ENCODE peak calls at places on chromosome 10, in eight cellular contexts. A is psoas muscle, B is right lobe of liver, W is tibial artery, Z is uterus, K is A549, S is heart right ventricle, J is GM12878. Q is an unnamed sample. For H3K4me1, the result is how much of the 10 kb centered on the place peaks cover.

GRCh38 chr10:78532480-78533046 is 498.9 kb downstream of the RPS24 start:
- DNase-seq in A (no peak), B (no peak), W (no peak), Z (no peak), K (no peak), S (no peak), J (no peak), Q (no peak)

GRCh38 chr10:102316421-102316820 is 71.1 kb downstream of the GBF1 start:
- DNase-seq in A (no peak), B (no peak), W (no peak), Z (no peak), K (no peak), S (no peak), J (no peak), Q (no peak)

GRCh38 chr10:7475954-7476353 is 65.1 kb upstream of the SFMBT2 start:
- DNase-seq in A (no peak), B (no peak), W (no peak), Z (no peak), K (no peak), S (no peak), J (no peak), Q (no peak)

GRCh38 chr10:49410365-49411074 is 14.6 kb upstream of the DRGX start:
- DNase-seq in A (no peak), B (no peak), W (no peak), Z (no peak), K (no peak), S (peak), J (no peak), Q (peak)

GRCh38 chr10:82966130-82966529 is 1091.1 kb downstream of the NRG3 start:
- DNase-seq in A (no peak), B (no peak), W (no peak), Z (no peak), K (no peak), S (no peak), J (no peak), Q (no peak)

GRCh38 chr10:132300582-132300981 is 7.2 kb downstream of the STK32C start:
- DNase-seq in A (no peak), B (no peak), W (no peak), Z (no peak), K (no peak), S (no peak), J (no peak), Q (no peak)

GRCh38 chr10:92079003-92079402 is 155.4 kb downstream of the BTAF1 start:
- DNase-seq in A (no peak), B (no peak), W (no peak), Z (no peak), K (no peak), S (no peak), J (no peak), Q (no peak)

GRCh38 chr10:4698075-4698474 is 127.9 kb upstream of the AKR1E2 start:
- DNase-seq in A (no peak), B (no peak), W (no peak), Z (no peak), K (no peak), S (peak), J (no peak), Q (no peak)

GRCh38 chr10:11303671-11304170 is 286.0 kb downstream of the CELF2 start:
- DNase-seq in A (no peak), B (no peak), W (no peak), Z (no peak), K (no peak), S (no peak), J (no peak), Q (no peak)

GRCh38 chr10:116702165-116702564 is 40.2 kb downstream of the HSPA12A start:
- DNase-seq in A (no peak), B (no peak), W (no peak), Z (no peak), K (no peak), S (no peak), J (no peak), Q (no peak)

GRCh38 chr10:11357361-11357760 is 254.1 kb downstream of the USP6NL start:
- DNase-seq in A (no peak), B (no peak), W (no peak), Z (no peak), K (no peak), S (no peak), J (no peak), Q (no peak)

GRCh38 chr10:103756277-103756869 is 99.0 kb downstream of the SH3PXD2A start:
- DNase-seq in A (no peak), B (no peak), W (no peak), Z (no peak), K (no peak), S (no peak), J (no peak), Q (no peak)

GRCh38 chr10:71351628-71352319 is 32.7 kb downstream of the SLC29A3 start:
- DNase-seq in A (peak), B (peak), W (peak), Z (no peak), K (no peak), S (peak), J (no peak), Q (no peak)

GRCh38 chr10:13970231-13970966 is 360.3 kb downstream of the FRMD4A start:
- DNase-seq in A (no peak), B (no peak), W (no peak), Z (no peak), K (no peak), S (no peak), J (no peak), Q (no peak)

GRCh38 chr10:29908977-29909376 is 150.4 kb downstream of the JCAD start:
- DNase-seq in A (no peak), B (no peak), W (no peak), Z (no peak), K (no peak), S (no peak), J (no peak), Q (no peak)

GRCh38 chr10:88913803-88914202 is 33.8 kb downstream of the STAMBPL1 start:
- DNase-seq in A (no peak), B (no peak), W (no peak), Z (no peak), K (no peak), S (no peak), J (no peak), Q (no peak)

GRCh38 chr10:112435013-112435619 is 11.6 kb downstream of the ZDHHC6 start:
- DNase-seq in A (no peak), B (no peak), W (no peak), Z (no peak), K (peak), S (no peak), J (no peak), Q (no peak)

GRCh38 chr10:103476046-103476768 is 2.8 kb downstream of the CALHM3 start:
- DNase-seq in A (no peak), B (no peak), W (no peak), Z (no peak), K (no peak), S (no peak), J (no peak), Q (no peak)

GRCh38 chr10:111739160-111739712 is 444.3 kb downstream of the GPAM start:
- DNase-seq in A (no peak), B (no peak), W (no peak), Z (no peak), K (no peak), S (no peak), J (no peak), Q (no peak)

GRCh38 chr10:7192831-7193348 is 217.9 kb downstream of the SFMBT2 start:
- DNase-seq in A (no peak), B (no peak), W (no peak), Z (no peak), K (no peak), S (no peak), J (no peak), Q (no peak)

GRCh38 chr10:122173337-122173736 is 97.8 kb upstream of the BTBD16 start:
- DNase-seq in A (no peak), B (no peak), W (no peak), Z (no peak), K (no peak), S (peak), J (no peak), Q (no peak)

GRCh38 chr10:124387078-124387874 is 31.4 kb downstream of the OAT start:
- DNase-seq in A (no peak), B (no peak), W (peak), Z (no peak), K (peak), S (no peak), J (no peak), Q (no peak)

GRCh38 chr10:61175331-61175730 is 231.3 kb upstream of the RHOBTB1 start:
- DNase-seq in A (no peak), B (no peak), W (no peak), Z (no peak), K (no peak), S (no peak), J (no peak), Q (no peak)

GRCh38 chr10:110864662-110865140 is 7.0 kb upstream of the PDCD4 start:
- DNase-seq in A (no peak), B (no peak), W (no peak), Z (no peak), K (no peak), S (no peak), J (peak), Q (peak)

GRCh38 chr10:12409613-12410012 is 60.3 kb downstream of the CAMK1D start:
- DNase-seq in A (no peak), B (no peak), W (no peak), Z (no peak), K (no peak), S (no peak), J (no peak), Q (no peak)

GRCh38 chr10:61623101-61623500 is 39.6 kb upstream of the CABCOCO1 start:
- DNase-seq in A (no peak), B (no peak), W (no peak), Z (no peak), K (no peak), S (no peak), J (no peak), Q (no peak)

GRCh38 chr10:34102237-34102673 is 712.8 kb downstream of the PARD3 start:
- DNase-seq in A (peak), B (peak), W (peak), Z (peak), K (no peak), S (peak), J (no peak), Q (no peak)

GRCh38 chr10:75765705-75766104 is 334.3 kb downstream of the LRMDA start:
- DNase-seq in A (no peak), B (no peak), W (no peak), Z (no peak), K (no peak), S (no peak), J (no peak), Q (no peak)
- TF ChIP-seq CTCF in A (no peak), B (no peak), W (no peak), Z (no peak), K (no peak), S (no peak), J (no peak), Q (no peak)

DNA sequence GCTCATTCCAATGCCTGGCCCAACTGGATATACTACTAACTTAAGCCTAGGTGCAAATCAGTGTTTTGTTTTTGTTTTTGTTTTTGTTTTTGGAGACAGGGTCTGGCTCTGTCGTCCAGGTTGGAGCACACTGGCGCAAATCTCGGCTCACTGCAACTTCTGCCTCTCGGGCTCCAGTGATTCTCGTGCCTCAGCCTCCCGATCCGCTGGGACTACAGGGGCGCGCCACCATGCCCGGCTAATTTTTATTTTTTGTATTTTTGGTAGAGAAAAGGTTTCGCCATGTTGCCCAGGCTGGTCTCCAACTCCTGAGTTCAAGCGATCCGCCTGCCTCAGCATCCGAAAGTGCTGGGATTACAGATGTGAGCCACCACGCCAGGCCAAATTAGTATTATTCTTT is 1.6 kb downstream of the PPP3CB start:
- DNase-seq in A (no peak), B (no peak), W (no peak), Z (no peak), K (no peak), S (no peak), J (no peak), Q (no peak)
- H3K27ac ChIP-seq in A (peak), B (no peak), W (peak), Z (peak), K (no peak), S (peak), J (no peak), Q (no peak)

DNA sequence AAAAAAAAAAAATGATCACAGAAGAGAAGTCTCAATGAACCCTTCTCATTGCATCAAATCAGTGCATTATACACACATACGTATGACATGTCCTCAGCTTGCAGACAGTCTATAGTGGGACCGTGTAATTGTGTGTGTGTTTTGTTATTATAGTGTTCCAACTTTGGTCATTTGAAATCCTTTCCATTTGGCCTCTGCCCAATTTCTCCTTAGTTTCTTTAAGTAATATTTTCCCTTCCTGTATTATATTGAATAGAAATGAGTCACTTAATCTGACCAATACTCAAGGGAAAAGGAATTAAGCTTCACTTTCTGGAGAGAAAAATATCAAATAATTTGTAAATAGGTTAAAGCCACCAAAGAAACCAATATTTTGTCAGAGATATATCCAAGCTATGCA is 415.5 kb upstream of the SORCS1 start:
- DNase-seq in A (no peak), B (no peak), W (no peak), Z (no peak), K (no peak), S (no peak), J (no peak), Q (no peak)
- H3K4me1 ChIP-seq in A (under half), B (under half), W (under half), Z (under half), K (under half), S (under half), J (under half), Q (under half)

GRCh38 chr10:129908406-129908805 is 55.7 kb downstream of the EBF3 start:
- DNase-seq in A (no peak), B (no peak), W (no peak), Z (no peak), K (no peak), S (no peak), J (no peak), Q (no peak)

GRCh38 chr10:129904323-129904722 is 59.8 kb downstream of the EBF3 start:
- DNase-seq in A (no peak), B (no peak), W (no peak), Z (no peak), K (no peak), S (no peak), J (no peak), Q (no peak)

GRCh38 chr10:129909080-129909479 is 55.0 kb downstream of the EBF3 start:
- DNase-seq in A (no peak), B (no peak), W (no peak), Z (no peak), K (no peak), S (no peak), J (no peak), Q (no peak)

GRCh38 chr10:129901389-129902045 is 62.6 kb downstream of the EBF3 start:
- DNase-seq in A (no peak), B (no peak), W (no peak), Z (no peak), K (no peak), S (no peak), J (no peak), Q (no peak)

DNA sequence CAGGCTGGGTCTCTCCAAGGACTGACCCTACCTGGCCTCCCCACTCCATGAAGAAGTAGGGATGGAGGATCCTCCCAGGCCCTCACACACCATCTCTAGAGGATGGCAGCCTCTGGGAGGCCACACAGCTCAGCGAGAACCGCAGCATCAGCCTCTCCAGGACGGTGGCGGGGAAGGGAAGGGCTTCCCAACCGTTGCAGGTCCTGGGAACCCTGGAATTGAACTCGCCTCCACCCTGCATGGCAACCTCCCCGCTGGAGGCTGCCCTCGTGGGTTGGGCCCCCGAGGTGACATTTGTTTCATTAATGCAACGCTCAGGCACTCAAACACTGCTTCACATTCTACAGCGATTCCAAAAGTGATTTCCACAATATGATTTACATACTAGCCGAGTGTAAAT is 58.5 kb downstream of the EBF3 start:
- DNase-seq in A (no peak), B (no peak), W (no peak), Z (no peak), K (no peak), S (no peak), J (no peak), Q (no peak)
- TF ChIP-seq CTCF in A (no peak), B (no peak), W (no peak), Z (no peak), K (no peak), S (no peak), J (no peak), Q (no peak)

Q was measured in pancreas.